ENCODE peak calls at places on chromosomes 7 and 10, in four cellular contexts. One of them, this sample, is unnamed.

GRCh38 chr7:131231381-131232220 is 96.1 kb upstream of the MKLN1 start:
- DNase-seq in GM12892: peak; percentile 39
- DNase-seq in esophagus muscularis mucosa: no peak
- DNase-seq in breast epithelium: no peak
- DNase-seq in this sample: peak; percentile 34

GRCh38 chr7:1842321-1843221 is 172.5 kb downstream of the ELFN1 start:
- DNase-seq in esophagus muscularis mucosa: no peak
- DNase-seq in GM12892: no peak
- DNase-seq in breast epithelium: peak; percentile 43
- DNase-seq in this sample: no peak

GRCh38 chr7:34727464-34727995 is 69.5 kb downstream of the NPSR1 start:
- DNase-seq in GM12892: no peak
- DNase-seq in breast epithelium: no peak
- DNase-seq in esophagus muscularis mucosa: no peak
- DNase-seq in this sample: no peak

GRCh38 chr7:45150199-45150598 is 7.4 kb upstream of the RAMP3 start:
- DNase-seq in breast epithelium: no peak
- DNase-seq in GM12892: no peak
- DNase-seq in esophagus muscularis mucosa: no peak
- DNase-seq in this sample: no peak

GRCh38 chr10:95249467-95249866 is 41.3 kb downstream of the PDLIM1 start:
- DNase-seq in GM12892: no peak
- DNase-seq in esophagus muscularis mucosa: peak; percentile 24
- DNase-seq in breast epithelium: no peak
- DNase-seq in this sample: no peak

GRCh38 chr10:6464862-6465430 is 115.1 kb downstream of the PRKCQ start:
- DNase-seq in GM12892: no peak
- DNase-seq in esophagus muscularis mucosa: no peak
- DNase-seq in breast epithelium: no peak
- DNase-seq in this sample: no peak

GRCh38 chr7:101518348-101518747 is 110.7 kb downstream of the MYL10 start:
- DNase-seq in esophagus muscularis mucosa: no peak
- DNase-seq in breast epithelium: no peak
- DNase-seq in GM12892: no peak
- DNase-seq in this sample: no peak

GRCh38 chr7:44275829-44276570 is 49.4 kb downstream of the CAMK2B start:
- DNase-seq in esophagus muscularis mucosa: no peak
- DNase-seq in GM12892: no peak
- DNase-seq in breast epithelium: no peak
- DNase-seq in this sample: no peak

GRCh38 chr10:5071411-5072198 is 22.6 kb upstream of the AKR1C3 start:
- DNase-seq in breast epithelium: no peak
- DNase-seq in esophagus muscularis mucosa: no peak
- DNase-seq in GM12892: no peak
- DNase-seq in this sample: no peak

GRCh38 chr7:43650457-43651052 is 67.6 kb downstream of the STK17A start:
- DNase-seq in esophagus muscularis mucosa: no peak
- DNase-seq in breast epithelium: no peak
- DNase-seq in GM12892: no peak
- DNase-seq in this sample: no peak

GRCh38 chr10:43045631-43046287 is 31.1 kb upstream of the RET start:
- DNase-seq in esophagus muscularis mucosa: no peak
- DNase-seq in breast epithelium: peak; percentile 17
- DNase-seq in GM12892: no peak
- DNase-seq in this sample: no peak

GRCh38 chr7:157652954-157653826 is 316.4 kb downstream of the DNAJB6 start:
- DNase-seq in breast epithelium: no peak
- DNase-seq in esophagus muscularis mucosa: no peak
- DNase-seq in GM12892: no peak
- DNase-seq in this sample: no peak

GRCh38 chr7:45178241-45179225 is 20.9 kb downstream of the RAMP3 start:
- DNase-seq in breast epithelium: peak; percentile 10
- DNase-seq in GM12892: no peak
- DNase-seq in esophagus muscularis mucosa: no peak
- DNase-seq in this sample: no peak

GRCh38 chr10:118754132-118754555 is 626 bp downstream of the CACUL1 start:
- DNase-seq in esophagus muscularis mucosa: no peak
- DNase-seq in GM12892: peak; percentile 28
- DNase-seq in breast epithelium: peak; percentile 81
- DNase-seq in this sample: peak; percentile 34

GRCh38 chr7:26151650-26151952 is 397 bp upstream of the NFE2L3 start:
- DNase-seq in esophagus muscularis mucosa: no peak
- DNase-seq in breast epithelium: no peak
- DNase-seq in GM12892: no peak
- DNase-seq in this sample: no peak

GRCh38 chr7:155333346-155334234 is 35.9 kb downstream of the INSIG1 start:
- DNase-seq in breast epithelium: no peak
- DNase-seq in esophagus muscularis mucosa: no peak
- DNase-seq in GM12892: no peak
- DNase-seq in this sample: no peak

GRCh38 chr7:12570148-12570528 is 382 bp upstream of the SCIN start:
- DNase-seq in breast epithelium: no peak
- DNase-seq in esophagus muscularis mucosa: no peak
- DNase-seq in GM12892: no peak
- DNase-seq in this sample: no peak

GRCh38 chr7:6274743-6275142 is 2.3 kb upstream of the CYTH3 start:
- DNase-seq in esophagus muscularis mucosa: no peak
- DNase-seq in breast epithelium: no peak
- DNase-seq in GM12892: no peak
- DNase-seq in this sample: no peak

GRCh38 chr7:28088032-28088431 is 92.6 kb downstream of the JAZF1 start:
- DNase-seq in GM12892: no peak
- DNase-seq in breast epithelium: no peak
- DNase-seq in esophagus muscularis mucosa: no peak
- DNase-seq in this sample: no peak

GRCh38 chr10:74822101-74822500 is 4.3 kb upstream of the KAT6B start:
- DNase-seq in esophagus muscularis mucosa: no peak
- DNase-seq in breast epithelium: no peak
- DNase-seq in GM12892: no peak
- DNase-seq in this sample: no peak

GRCh38 chr10:654647-654996 is 34.8 kb downstream of the DIP2C start:
- DNase-seq in esophagus muscularis mucosa: no peak
- DNase-seq in GM12892: no peak
- DNase-seq in breast epithelium: no peak
- DNase-seq in this sample: no peak

GRCh38 chr10:1672001-1672781 is 65.1 kb downstream of the ADARB2 start:
- DNase-seq in esophagus muscularis mucosa: no peak
- DNase-seq in GM12892: no peak
- DNase-seq in breast epithelium: no peak
- DNase-seq in this sample: no peak

GRCh38 chr10:93917064-93917391 is 23.2 kb downstream of the SLC35G1 start:
- DNase-seq in breast epithelium: no peak
- DNase-seq in esophagus muscularis mucosa: no peak
- DNase-seq in GM12892: no peak
- DNase-seq in this sample: no peak

GRCh38 chr10:83542774-83543291 is 596.5 kb upstream of the GHITM start:
- DNase-seq in breast epithelium: no peak
- DNase-seq in GM12892: no peak
- DNase-seq in esophagus muscularis mucosa: no peak
- DNase-seq in this sample: no peak

GRCh38 chr7:96297873-96298272 is 24.0 kb downstream of the SLC25A13 start:
- DNase-seq in esophagus muscularis mucosa: no peak
- DNase-seq in breast epithelium: no peak
- DNase-seq in GM12892: no peak
- DNase-seq in this sample: no peak

GRCh38 chr10:17019696-17020095 is 109.9 kb downstream of the CUBN start:
- DNase-seq in esophagus muscularis mucosa: no peak
- DNase-seq in GM12892: no peak
- DNase-seq in breast epithelium: no peak
- DNase-seq in this sample: no peak

GRCh38 chr7:94395141-94396041 is 696 bp downstream of the COL1A2 start:
- DNase-seq in GM12892: peak; percentile 37
- DNase-seq in esophagus muscularis mucosa: no peak
- DNase-seq in breast epithelium: no peak
- DNase-seq in this sample: peak; percentile 51

GRCh38 chr10:76428541-76429330 is 997.3 kb downstream of the LRMDA start:
- DNase-seq in esophagus muscularis mucosa: no peak
- DNase-seq in breast epithelium: no peak
- DNase-seq in GM12892: no peak
- DNase-seq in this sample: no peak
- TF ChIP-seq POLR2AphosphoS5 in esophagus muscularis mucosa: no peak
- TF ChIP-seq POLR2AphosphoS5 in breast epithelium: no peak
- TF ChIP-seq POLR2AphosphoS5 in GM12892: no peak
- TF ChIP-seq POLR2AphosphoS5 in this sample: no peak

DNA sequence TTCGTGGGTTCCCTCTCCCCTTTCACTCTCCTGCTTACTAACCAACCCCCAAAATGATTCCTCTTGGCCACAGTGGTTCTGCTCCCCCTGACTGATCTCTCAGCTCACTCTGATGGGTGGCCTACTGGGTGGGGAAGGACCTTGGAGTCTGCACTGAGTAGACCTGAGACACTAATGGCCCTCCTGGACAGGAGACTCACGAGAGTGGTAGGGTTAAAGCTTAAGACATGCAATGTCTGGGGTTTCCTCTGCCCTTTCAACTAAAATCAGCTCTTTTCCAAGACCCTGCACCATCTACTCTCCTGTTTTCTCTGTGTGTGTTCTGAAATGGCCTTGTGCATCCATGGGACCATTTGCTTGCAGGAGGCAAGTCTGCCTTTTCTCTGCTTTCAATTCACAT is 631.4 kb downstream of the ACTR3B start:
- DNase-seq in breast epithelium: no peak
- DNase-seq in GM12892: no peak
- DNase-seq in esophagus muscularis mucosa: peak; percentile 64
- DNase-seq in this sample: no peak
- TF ChIP-seq POLR2A in breast epithelium: no peak
- TF ChIP-seq POLR2A in GM12892: no peak
- TF ChIP-seq POLR2A in esophagus muscularis mucosa: no peak
- TF ChIP-seq POLR2A in this sample: no peak

DNA sequence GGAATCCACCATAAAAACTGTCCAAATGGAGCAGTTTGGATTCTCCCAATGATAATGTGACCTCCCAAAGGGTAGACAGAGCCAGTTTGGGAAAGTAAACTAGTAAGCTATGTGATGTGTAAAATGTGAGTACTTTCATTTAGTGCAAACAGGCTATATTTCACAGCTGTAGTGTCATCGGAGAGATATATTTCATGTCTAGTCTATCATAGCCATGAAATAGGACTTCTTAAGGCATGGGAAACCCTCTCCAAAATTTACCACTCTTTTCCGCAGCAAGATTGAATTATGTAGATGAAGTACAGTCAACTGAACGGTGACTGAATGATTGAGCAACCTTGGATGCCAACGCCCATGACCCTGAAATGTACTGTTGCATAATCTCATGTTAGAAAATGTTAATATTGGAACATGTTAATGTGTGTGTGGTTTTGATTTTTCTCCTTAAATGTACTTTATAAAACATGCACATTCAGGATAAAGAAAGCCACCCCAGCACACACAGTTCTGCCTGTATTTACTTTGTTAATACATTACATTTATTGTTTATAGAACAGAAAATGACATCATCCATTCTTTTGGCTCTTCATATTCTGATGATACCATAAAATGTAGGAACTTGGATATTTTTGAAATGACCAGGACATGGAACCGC is 140.5 kb downstream of the NRP1 start:
- DNase-seq in GM12892: no peak
- DNase-seq in esophagus muscularis mucosa: no peak
- DNase-seq in breast epithelium: no peak
- DNase-seq in this sample: no peak
- TF ChIP-seq POLR2AphosphoS5 in GM12892: no peak
- TF ChIP-seq POLR2AphosphoS5 in esophagus muscularis mucosa: no peak
- TF ChIP-seq POLR2AphosphoS5 in breast epithelium: no peak
- TF ChIP-seq POLR2AphosphoS5 in this sample: no peak

DNA sequence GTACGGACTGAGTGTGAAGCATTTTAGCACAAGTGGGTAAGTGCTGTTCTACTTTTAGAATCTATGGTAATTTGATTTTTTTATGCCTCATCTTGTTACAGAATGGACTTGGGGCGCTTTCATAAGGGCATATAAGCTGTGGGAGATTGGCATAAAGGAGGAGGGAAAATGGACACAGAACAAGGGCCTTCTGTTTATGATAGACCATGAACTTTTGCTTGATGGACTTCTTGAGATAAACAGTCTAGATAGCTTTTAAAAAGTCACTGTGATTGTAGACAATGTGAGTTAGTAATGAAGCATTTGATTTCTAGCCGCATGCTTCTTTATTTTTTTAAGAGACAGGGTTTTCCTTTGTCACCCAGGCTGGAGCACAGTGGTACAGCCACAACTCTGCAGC is 2.0 kb downstream of the ZSCAN21 start:
- DNase-seq in breast epithelium: no peak
- DNase-seq in GM12892: no peak
- DNase-seq in esophagus muscularis mucosa: no peak
- DNase-seq in this sample: no peak
- TF ChIP-seq POLR2A in breast epithelium: no peak
- TF ChIP-seq POLR2A in GM12892: no peak
- TF ChIP-seq POLR2A in esophagus muscularis mucosa: no peak
- TF ChIP-seq POLR2A in this sample: no peak

DNA sequence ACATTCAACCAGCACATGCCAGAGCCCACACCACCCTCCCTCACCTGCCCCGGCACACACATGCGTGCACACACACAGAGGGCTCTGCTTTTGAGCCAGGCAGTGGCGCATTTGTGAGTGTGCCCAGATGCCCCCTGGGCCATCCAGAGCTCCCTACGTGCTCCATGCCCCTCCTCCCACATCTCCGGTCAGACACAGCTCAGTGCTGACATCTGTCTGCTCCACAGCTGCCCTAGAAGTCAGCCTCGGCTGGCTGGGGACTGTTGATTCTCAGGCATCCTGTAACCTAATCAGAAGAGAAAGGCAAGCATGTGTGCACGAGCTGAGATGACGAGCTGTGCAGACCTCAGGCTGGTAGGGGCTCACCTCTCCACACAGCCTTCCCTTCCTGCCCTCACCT is 135.1 kb downstream of the ZMIZ1 start:
- DNase-seq in breast epithelium: no peak
- DNase-seq in esophagus muscularis mucosa: no peak
- DNase-seq in GM12892: no peak
- DNase-seq in this sample: no peak
- TF ChIP-seq POLR2AphosphoS5 in breast epithelium: no peak
- TF ChIP-seq POLR2AphosphoS5 in esophagus muscularis mucosa: no peak
- TF ChIP-seq POLR2AphosphoS5 in GM12892: no peak
- TF ChIP-seq POLR2AphosphoS5 in this sample: no peak

GRCh38 chr7:150962743-150963399 is 15.2 kb downstream of the KCNH2 start:
- DNase-seq in breast epithelium: no peak
- DNase-seq in GM12892: peak; percentile 95
- DNase-seq in esophagus muscularis mucosa: no peak
- DNase-seq in this sample: peak; percentile 93
- TF ChIP-seq POLR2A in breast epithelium: no peak
- TF ChIP-seq POLR2A in GM12892: no peak
- TF ChIP-seq POLR2A in esophagus muscularis mucosa: no peak
- TF ChIP-seq POLR2A in this sample: no peak

This sample was measured in GM12891.